ENCODE peak calls at places on chromosomes 16 and 17, in five cellular contexts. H is HFFc6, P is left ventricle myocardium inferior, T is neural crest cell, I is fibroblast of lung. R is an unnamed sample.

GRCh38 chr17:78442648-78443128 is 64.2 kb downstream of the PGS1 start:
- DNase-seq in H (no peak), P (peak; percentile 64), T (no peak), I (peak; percentile 91), R (no peak)

GRCh38 chr17:38724337-38724988 is 5.7 kb upstream of the CISD3 start:
- DNase-seq in H (no peak), P (peak; percentile 72), T (no peak), I (no peak), R (no peak)

GRCh38 chr16:29012913-29013641 is 28.2 kb downstream of the LAT start:
- DNase-seq in H (no peak), P (no peak), T (no peak), I (peak; percentile 59), R (no peak)

GRCh38 chr16:3514621-3515020 is 13.8 kb downstream of the CLUAP1 start:
- DNase-seq in H (peak; percentile 83), P (no peak), T (no peak), I (peak; percentile 29), R (no peak)

GRCh38 chr17:11296994-11297393 is 56.0 kb downstream of the SHISA6 start:
- DNase-seq in H (no peak), P (no peak), T (no peak), I (no peak), R (no peak)

GRCh38 chr17:66548659-66549311 is 246.4 kb downstream of the PRKCA start:
- DNase-seq in H (peak; percentile 19), P (no peak), T (no peak), I (no peak), R (no peak)

GRCh38 chr17:49031965-49032928 is 35.1 kb downstream of the IGF2BP1 start:
- DNase-seq in H (peak; percentile 67), P (no peak), T (peak; percentile 48), I (peak; percentile 85), R (no peak)

GRCh38 chr16:54425681-54426549 is 139.3 kb upstream of the IRX3 start:
- DNase-seq in H (no peak), P (no peak), T (no peak), I (no peak), R (no peak)

GRCh38 chr17:81502471-81503017 is 10.1 kb downstream of the ACTG1 start:
- DNase-seq in H (no peak), P (no peak), T (no peak), I (no peak), R (no peak)

GRCh38 chr17:64547354-64547753 is 40.6 kb downstream of the CEP95 start:
- DNase-seq in H (no peak), P (no peak), T (no peak), I (no peak), R (no peak)

GRCh38 chr17:62062936-62063335 is 2.1 kb downstream of the MED13 start:
- DNase-seq in H (no peak), P (no peak), T (no peak), I (peak; percentile 4), R (no peak)

GRCh38 chr16:4176794-4177438 is 60.7 kb upstream of the ADCY9 start:
- DNase-seq in H (peak; percentile 50), P (no peak), T (no peak), I (peak; percentile 24), R (no peak)

GRCh38 chr17:33112763-33113162 is 121.1 kb downstream of the SPACA3 start:
- DNase-seq in H (no peak), P (no peak), T (no peak), I (peak; percentile 2), R (no peak)

GRCh38 chr17:37840576-37840975 is 83.6 kb upstream of the TBC1D3K start:
- DNase-seq in H (no peak), P (no peak), T (no peak), I (no peak), R (no peak)

GRCh38 chr17:77429985-77430752 is 289.4 kb downstream of the SEC14L1 start:
- DNase-seq in H (peak; percentile 99), P (peak; percentile 91), T (peak; percentile 95), I (peak; percentile 99), R (peak; percentile 66)

GRCh38 chr17:80813318-80813717 is 178.3 kb upstream of the CHMP6 start:
- DNase-seq in H (no peak), P (no peak), T (no peak), I (no peak), R (no peak)

GRCh38 chr17:32305049-32305448 is 36.9 kb downstream of the C17orf75 start:
- DNase-seq in H (no peak), P (no peak), T (no peak), I (no peak), R (no peak)

GRCh38 chr16:22220714-22221113 is 14.6 kb downstream of the EEF2K start:
- DNase-seq in H (no peak), P (peak; percentile 47), T (no peak), I (no peak), R (no peak)

GRCh38 chr17:68566145-68566738 is 34.9 kb downstream of the FAM20A start:
- DNase-seq in H (no peak), P (no peak), T (no peak), I (peak; percentile 45), R (no peak)

GRCh38 chr17:56603486-56604238 is 10.2 kb downstream of the NOG start:
- DNase-seq in H (no peak), P (no peak), T (no peak), I (no peak), R (no peak)

GRCh38 chr16:12188674-12189249 is 212.2 kb downstream of the SNX29 start:
- DNase-seq in H (peak; percentile 8), P (no peak), T (no peak), I (no peak), R (no peak)

GRCh38 chr16:30142672-30143346 is 19.8 kb upstream of the MAPK3 start:
- DNase-seq in H (no peak), P (no peak), T (no peak), I (no peak), R (no peak)

GRCh38 chr17:75632863-75633483 is at the start of gene SMIM5:
- DNase-seq in H (peak; percentile 89), P (peak; percentile 87), T (peak; percentile 94), I (peak; percentile 79), R (peak; percentile 67)

GRCh38 chr17:63162406-63163157 is 196.5 kb downstream of the TANC2 start:
- DNase-seq in H (no peak), P (no peak), T (no peak), I (no peak), R (no peak)
- TF ChIP-seq CTCF in H (no peak), P (no peak), T (no peak), I (no peak), R (no peak)

DNA sequence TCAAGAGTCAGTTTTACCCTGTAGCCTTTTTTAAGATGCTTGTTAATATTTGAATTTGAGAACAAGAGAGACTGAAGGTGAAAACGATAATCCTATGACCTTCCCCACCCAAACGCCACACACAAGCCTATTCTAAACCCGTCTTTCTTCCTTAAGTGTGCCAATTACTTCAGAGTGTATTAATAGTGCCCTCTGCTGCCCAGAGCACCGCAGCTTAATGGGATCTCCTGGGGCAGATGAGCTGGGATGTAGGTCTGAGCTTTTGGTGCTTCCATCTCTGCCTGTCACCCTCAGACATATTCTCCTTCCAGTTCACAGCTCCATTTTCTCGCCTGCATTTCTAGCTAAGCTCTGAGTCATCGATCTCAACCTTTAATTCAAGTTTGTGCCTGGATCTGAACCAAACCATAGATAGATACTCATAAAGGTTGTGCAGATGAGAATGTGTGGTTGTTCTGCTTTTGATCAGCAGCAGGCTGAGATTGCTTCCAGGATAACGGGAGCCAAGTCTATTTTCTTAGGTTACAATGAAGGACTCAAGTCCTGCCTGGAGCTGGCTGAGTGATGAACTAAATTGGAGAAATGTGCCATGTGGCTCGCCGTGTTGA is 46.4 kb upstream of the CDH13 start:
- DNase-seq in H (no peak), P (no peak), T (no peak), I (no peak), R (no peak)
- TF ChIP-seq CTCF in H (peak; percentile 52), P (peak; percentile 59), T (peak; percentile 40), I (no peak), R (no peak)

GRCh38 chr17:45784583-45785372 is 658 bp downstream of the CRHR1 start:
- DNase-seq in H (no peak), P (peak; percentile 17), T (peak; percentile 34), I (no peak), R (peak; percentile 58)
- TF ChIP-seq CTCF in H (no peak), P (no peak), T (no peak), I (no peak), R (no peak)

GRCh38 chr16:78323315-78323714 is 223.9 kb downstream of the WWOX start:
- DNase-seq in H (no peak), P (no peak), T (no peak), I (no peak), R (no peak)
- TF ChIP-seq CTCF in H (no peak), P (no peak), T (no peak), I (no peak), R (no peak)

R was measured in mesothelial cell of epicardium.